ENCODE peak calls at places on chromosomes 5 and 9, in nine cellular contexts. I is Karpas-422; P is pancreas; C is HFF-Myc; M is CD8-positive, alpha-beta T cell; O is NT2/D1; T is left ventricle myocardium inferior; Z is body of pancreas; S is IMR-90. B is an unnamed sample.

GRCh38 chr5:53041071-53041692 is 52.0 kb downstream of the ITGA2 start:
- DNase-seq in I (no peak), P (no peak), C (no peak), M (no peak), O (no peak), T (no peak), Z (no peak), S (peak), B (no peak)

GRCh38 chr5:73447234-73448071 is 1.1 kb downstream of the FOXD1 start:
- DNase-seq in I (peak), P (peak), C (no peak), M (peak), O (no peak), T (no peak), Z (no peak), S (peak), B (peak)

GRCh38 chr9:71128796-71129195 is 7.4 kb upstream of the TRPM3 start:
- DNase-seq in I (no peak), P (no peak), C (no peak), M (no peak), O (no peak), T (no peak), Z (no peak), S (no peak), B (no peak)

GRCh38 chr5:19241690-19242089 is 746.3 kb downstream of the CDH18 start:
- DNase-seq in I (no peak), P (no peak), C (no peak), M (no peak), O (no peak), T (no peak), Z (no peak), S (no peak), B (no peak)

GRCh38 chr9:125748511-125749099 is 1.4 kb downstream of the PBX3 start:
- DNase-seq in I (no peak), P (peak), C (no peak), M (no peak), O (no peak), T (no peak), Z (no peak), S (no peak), B (peak)

GRCh38 chr9:121562261-121562780 is 62.7 kb upstream of the GGTA1 start:
- DNase-seq in I (no peak), P (no peak), C (no peak), M (no peak), O (no peak), T (no peak), Z (no peak), S (no peak), B (no peak)

GRCh38 chr9:83299556-83299955 is 236.6 kb upstream of the RASEF start:
- DNase-seq in I (no peak), P (no peak), C (no peak), M (no peak), O (no peak), T (no peak), Z (no peak), S (no peak), B (no peak)

GRCh38 chr5:111680737-111681413 is 76.1 kb downstream of the NREP start:
- DNase-seq in I (no peak), P (no peak), C (peak), M (no peak), O (no peak), T (peak), Z (peak), S (peak), B (peak)

GRCh38 chr9:77769246-77769645 is 121.1 kb upstream of the GNA14 start:
- DNase-seq in I (no peak), P (no peak), C (no peak), M (no peak), O (no peak), T (no peak), Z (no peak), S (no peak), B (no peak)

GRCh38 chr9:135617538-135617900 is 21.8 kb downstream of the GLT6D1 start:
- DNase-seq in I (no peak), P (no peak), C (no peak), M (no peak), O (no peak), T (no peak), Z (no peak), S (no peak), B (no peak)

GRCh38 chr5:15105799-15106393 is 234.3 kb upstream of the ANKH start:
- DNase-seq in I (peak), P (no peak), C (peak), M (peak), O (peak), T (no peak), Z (peak), S (peak), B (peak)

GRCh38 chr9:124973807-124974206 is 32.9 kb upstream of the GOLGA1 start:
- DNase-seq in I (no peak), P (no peak), C (no peak), M (no peak), O (no peak), T (no peak), Z (no peak), S (no peak), B (no peak)

GRCh38 chr5:149022200-149022599 is 40.7 kb downstream of the SH3TC2 start:
- DNase-seq in I (no peak), P (no peak), C (no peak), M (no peak), O (no peak), T (no peak), Z (no peak), S (no peak), B (no peak)

GRCh38 chr5:145834917-145835838 is at the start of gene PRELID2:
- DNase-seq in I (no peak), P (peak), C (no peak), M (peak), O (peak), T (peak), Z (peak), S (peak), B (peak)

GRCh38 chr5:77635617-77636422 is 2.7 kb downstream of the OTP start:
- DNase-seq in I (no peak), P (no peak), C (no peak), M (no peak), O (no peak), T (no peak), Z (no peak), S (no peak), B (no peak)

GRCh38 chr9:113563856-113564514 is 100.5 kb downstream of the RGS3 start:
- DNase-seq in I (no peak), P (peak), C (no peak), M (no peak), O (no peak), T (no peak), Z (no peak), S (no peak), B (no peak)

GRCh38 chr9:112176410-112177010 is 1.4 kb upstream of the SUSD1 start:
- DNase-seq in I (no peak), P (no peak), C (no peak), M (peak), O (no peak), T (no peak), Z (no peak), S (no peak), B (no peak)

GRCh38 chr5:118657576-118657975 is 330.8 kb downstream of the DTWD2 start:
- DNase-seq in I (no peak), P (no peak), C (no peak), M (no peak), O (no peak), T (no peak), Z (no peak), S (no peak), B (no peak)

GRCh38 chr5:153469423-153469822 is 21.0 kb upstream of the GRIA1 start:
- DNase-seq in I (no peak), P (no peak), C (no peak), M (no peak), O (no peak), T (no peak), Z (no peak), S (no peak), B (no peak)

GRCh38 chr5:138763037-138763778 is 10.0 kb downstream of the CTNNA1 start:
- DNase-seq in I (no peak), P (no peak), C (no peak), M (no peak), O (no peak), T (no peak), Z (no peak), S (no peak), B (no peak)

GRCh38 chr5:5369051-5369450 is 53.4 kb upstream of the ICE1 start:
- DNase-seq in I (no peak), P (no peak), C (no peak), M (no peak), O (no peak), T (no peak), Z (no peak), S (no peak), B (no peak)

GRCh38 chr5:36521838-36522745 is 84.3 kb upstream of the SLC1A3 start:
- DNase-seq in I (no peak), P (no peak), C (no peak), M (no peak), O (no peak), T (no peak), Z (no peak), S (no peak), B (peak)

GRCh38 chr9:106799146-106799545 is 63.8 kb upstream of the ZNF462 start:
- DNase-seq in I (no peak), P (no peak), C (peak), M (no peak), O (no peak), T (no peak), Z (no peak), S (peak), B (no peak)

GRCh38 chr5:35938518-35939227 is at the start of gene CAPSL:
- DNase-seq in I (peak), P (no peak), C (peak), M (no peak), O (peak), T (no peak), Z (peak), S (peak), B (peak)

GRCh38 chr5:107919361-107919760 is 248.6 kb upstream of the EFNA5 start:
- DNase-seq in I (no peak), P (no peak), C (no peak), M (no peak), O (no peak), T (no peak), Z (no peak), S (no peak), B (no peak)

GRCh38 chr5:42951169-42951846 is 88.8 kb downstream of the ANXA2R start:
- DNase-seq in I (peak), P (peak), C (no peak), M (peak), O (no peak), T (peak), Z (peak), S (peak), B (no peak)

GRCh38 chr9:93949694-93950449 is 5.3 kb downstream of the BARX1 start:
- DNase-seq in I (no peak), P (peak), C (no peak), M (no peak), O (no peak), T (no peak), Z (no peak), S (no peak), B (no peak)

GRCh38 chr9:93946338-93946712 is 8.8 kb downstream of the BARX1 start:
- DNase-seq in I (no peak), P (no peak), C (no peak), M (no peak), O (no peak), T (no peak), Z (no peak), S (no peak), B (no peak)

GRCh38 chr9:93949073-93949693 is 6.0 kb downstream of the BARX1 start:
- DNase-seq in I (no peak), P (peak), C (no peak), M (no peak), O (no peak), T (no peak), Z (no peak), S (no peak), B (no peak)

GRCh38 chr9:93947409-93948070 is 7.6 kb downstream of the BARX1 start:
- DNase-seq in I (no peak), P (no peak), C (no peak), M (no peak), O (no peak), T (no peak), Z (no peak), S (no peak), B (no peak)

DNA sequence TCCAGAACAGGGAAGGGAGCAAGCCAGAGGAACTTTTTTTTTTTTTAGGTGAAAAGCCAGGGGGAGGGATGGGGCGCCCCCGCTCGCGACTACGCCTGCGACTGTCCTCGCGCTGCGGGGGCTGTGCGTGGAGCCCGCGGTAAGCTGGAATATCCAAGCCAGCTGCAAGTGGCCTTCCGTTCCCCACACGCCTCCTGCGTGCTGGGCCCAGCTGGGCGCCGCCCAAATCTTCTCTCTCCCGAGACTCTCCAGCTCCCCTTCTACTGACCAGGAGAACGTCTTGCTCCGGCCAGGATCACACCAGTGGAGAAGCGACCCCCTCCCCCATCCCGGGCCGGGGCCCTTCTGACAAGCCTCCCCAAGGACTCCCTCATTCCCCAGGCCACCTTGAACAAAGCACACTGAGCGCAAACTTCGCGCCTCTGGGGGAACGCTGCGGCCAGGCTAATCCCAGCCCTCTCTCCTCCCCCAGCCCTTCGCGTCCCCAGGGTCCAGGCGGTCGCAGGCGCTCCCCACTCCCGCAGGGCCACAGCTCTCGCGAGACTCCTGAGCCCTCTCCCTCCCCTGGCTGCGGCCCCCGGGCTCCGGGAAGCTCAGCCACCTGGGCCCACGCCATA is 6.6 kb downstream of the BARX1 start:
- DNase-seq in I (no peak), P (peak), C (no peak), M (no peak), O (no peak), T (no peak), Z (no peak), S (no peak), B (no peak)
- H3K4me3 ChIP-seq in I (no peak), P (no peak), C (no peak), M (no peak), O (peak), T (no peak), Z (no peak), S (no peak), B (no peak)

GRCh38 chr9:28053378-28053777 is 480.1 kb upstream of the C9orf72 start:
- DNase-seq in I (no peak), P (no peak), C (no peak), M (no peak), O (no peak), T (no peak), Z (no peak), S (no peak), B (no peak)

GRCh38 chr9:28051559-28051958 is 478.3 kb upstream of the C9orf72 start:
- DNase-seq in I (no peak), P (no peak), C (peak), M (no peak), O (no peak), T (no peak), Z (no peak), S (no peak), B (no peak)

GRCh38 chr9:28050046-28050445 is 476.8 kb upstream of the C9orf72 start:
- DNase-seq in I (no peak), P (no peak), C (peak), M (no peak), O (no peak), T (no peak), Z (no peak), S (no peak), B (no peak)

GRCh38 chr9:28056006-28056405 is 482.7 kb upstream of the C9orf72 start:
- DNase-seq in I (no peak), P (no peak), C (peak), M (no peak), O (no peak), T (no peak), Z (no peak), S (no peak), B (no peak)

DNA sequence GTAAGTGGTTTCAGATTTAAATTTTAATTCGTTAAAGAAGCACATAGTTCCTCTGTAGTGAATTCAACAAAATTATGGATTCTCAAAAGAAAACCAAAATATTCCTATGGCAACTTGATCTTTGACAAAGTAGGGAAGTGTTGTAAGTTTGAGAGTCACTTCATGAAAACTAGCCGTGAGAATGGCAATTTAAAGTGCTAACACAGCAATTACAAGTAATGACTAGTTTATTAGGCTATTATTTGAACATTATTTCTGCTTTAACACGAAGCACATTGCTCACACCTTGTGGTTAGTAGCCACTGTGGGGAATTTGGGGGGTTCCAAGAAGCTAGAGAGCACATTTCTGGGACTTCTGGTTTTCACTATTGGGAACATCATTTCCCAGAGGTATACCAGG is 478.8 kb upstream of the C9orf72 start:
- DNase-seq in I (no peak), P (no peak), C (no peak), M (no peak), O (no peak), T (no peak), Z (no peak), S (no peak), B (no peak)
- H3K4me3 ChIP-seq in I (no peak), P (no peak), C (no peak), M (no peak), O (no peak), T (no peak), Z (no peak), S (no peak), B (no peak)

DNA sequence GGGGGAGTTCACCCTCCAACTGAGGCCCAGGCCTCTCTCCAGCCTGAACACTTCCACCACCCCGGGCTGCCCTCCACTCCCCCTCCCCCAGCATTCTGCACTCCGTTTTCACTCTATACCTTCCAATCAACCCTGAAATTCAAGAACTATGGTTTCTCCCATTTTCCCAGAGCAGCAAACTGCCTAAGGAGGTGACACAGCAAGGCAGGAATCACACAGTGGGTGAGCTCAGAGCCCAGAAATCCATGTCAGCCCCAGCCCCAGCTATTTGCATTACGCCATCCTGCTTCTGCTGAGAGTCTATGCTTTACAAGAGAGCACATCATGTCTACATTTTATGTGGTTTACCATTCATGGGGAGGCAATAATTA is 12.0 kb downstream of the MSX2 start:
- DNase-seq in I (no peak), P (no peak), C (no peak), M (no peak), O (no peak), T (no peak), Z (no peak), S (peak), B (no peak)
- H3K4me3 ChIP-seq in I (no peak), P (no peak), C (no peak), M (no peak), O (no peak), T (no peak), Z (no peak), S (no peak), B (no peak)

GRCh38 chr9:708556-709432 is 132.7 kb upstream of the DMRT1 start:
- DNase-seq in I (no peak), P (no peak), C (no peak), M (no peak), O (no peak), T (no peak), Z (peak), S (no peak), B (peak)
- H3K4me3 ChIP-seq in I (no peak), P (peak), C (peak), M (no peak), O (no peak), T (peak), Z (no peak), S (peak), B (no peak)

DNA sequence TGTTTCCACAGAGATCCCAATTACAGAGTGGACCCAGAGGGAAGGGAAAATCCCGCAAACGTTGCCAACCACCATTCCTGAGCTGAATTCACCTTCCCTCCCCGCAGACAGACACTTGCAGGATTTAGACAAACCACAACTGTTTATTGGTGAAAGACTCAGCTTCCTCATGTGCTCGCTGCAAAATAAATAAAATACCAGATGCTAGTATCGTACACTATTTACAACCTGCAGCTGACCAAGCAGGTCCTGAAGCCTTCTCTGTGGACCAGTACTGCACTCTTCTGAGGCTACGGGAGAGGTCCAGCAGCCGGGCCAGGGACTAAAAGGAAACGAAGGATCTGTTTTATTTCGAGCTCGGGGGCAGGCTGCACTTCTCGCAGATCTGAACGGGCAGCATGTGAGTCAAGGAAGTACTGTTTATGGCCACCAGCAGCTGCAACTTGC is 2.4 kb downstream of the CCNO start:
- DNase-seq in I (no peak), P (no peak), C (no peak), M (no peak), O (no peak), T (no peak), Z (no peak), S (peak), B (no peak)
- H3K4me3 ChIP-seq in I (peak), P (peak), C (no peak), M (peak), O (peak), T (peak), Z (peak), S (no peak), B (no peak)

GRCh38 chr5:142320427-142320732 is 4.4 kb downstream of the SPRY4 start:
- DNase-seq in I (no peak), P (no peak), C (no peak), M (no peak), O (no peak), T (no peak), Z (no peak), S (no peak), B (no peak)

GRCh38 chr5:142319560-142320426 is 5.0 kb downstream of the SPRY4 start:
- DNase-seq in I (no peak), P (no peak), C (no peak), M (no peak), O (no peak), T (no peak), Z (no peak), S (no peak), B (no peak)

GRCh38 chr5:142319105-142319504 is 5.7 kb downstream of the SPRY4 start:
- DNase-seq in I (no peak), P (no peak), C (no peak), M (no peak), O (no peak), T (no peak), Z (no peak), S (no peak), B (no peak)

GRCh38 chr5:142322403-142322746 is 2.4 kb downstream of the SPRY4 start:
- DNase-seq in I (no peak), P (no peak), C (no peak), M (no peak), O (no peak), T (no peak), Z (no peak), S (no peak), B (no peak)

GRCh38 chr5:142320851-142321560 is 3.8 kb downstream of the SPRY4 start:
- DNase-seq in I (no peak), P (no peak), C (no peak), M (no peak), O (no peak), T (no peak), Z (no peak), S (peak), B (no peak)
- H3K4me3 ChIP-seq in I (no peak), P (peak), C (peak), M (no peak), O (peak), T (peak), Z (no peak), S (peak), B (no peak)

GRCh38 chr9:7613931-7614330 is 185.6 kb downstream of the DMAC1 start:
- DNase-seq in I (no peak), P (no peak), C (no peak), M (no peak), O (no peak), T (no peak), Z (no peak), S (no peak), B (no peak)
- H3K4me3 ChIP-seq in I (no peak), P (no peak), C (no peak), M (no peak), O (no peak), T (no peak), Z (no peak), S (no peak), B (no peak)

DNA sequence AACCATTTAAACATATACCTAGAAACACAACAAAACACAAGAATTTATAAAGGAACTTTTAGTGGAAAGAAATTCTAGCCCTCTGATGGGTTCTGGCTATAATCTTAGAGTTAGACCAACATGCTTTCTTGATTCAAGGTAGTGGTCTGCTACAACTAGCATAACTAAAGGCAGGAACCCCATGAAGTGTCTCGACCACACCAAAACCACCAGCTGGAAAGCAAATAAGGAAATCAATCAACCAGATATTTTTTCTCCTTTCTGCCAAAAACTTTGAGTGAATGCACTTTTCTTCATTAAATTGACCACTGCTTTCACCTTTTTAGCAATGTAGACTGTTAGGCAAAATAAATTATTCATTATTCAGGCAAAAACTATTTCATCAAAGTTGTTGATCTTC is 346.4 kb downstream of the EBF1 start:
- DNase-seq in I (no peak), P (no peak), C (no peak), M (no peak), O (no peak), T (no peak), Z (no peak), S (no peak), B (no peak)
- H3K4me3 ChIP-seq in I (peak), P (no peak), C (no peak), M (no peak), O (no peak), T (no peak), Z (no peak), S (no peak), B (no peak)

B was measured in testis.